ENCODE peak calls at places on chromosome 21, in seven cellular contexts. One of them, this sample, is unnamed.

GRCh38 chr21:34351786-34352241 is 12.0 kb upstream of the KCNE2 start:
- DNase-seq in H1: no peak
- DNase-seq in K562: peak
- DNase-seq in A549: peak
- DNase-seq in HepG2: peak
- DNase-seq in IMR-90: peak
- DNase-seq in GM12878: peak
- DNase-seq in this sample: peak

GRCh38 chr21:39153373-39153772 is 29.9 kb downstream of the PSMG1 start:
- DNase-seq in H1: no peak
- DNase-seq in K562: peak
- DNase-seq in A549: no peak
- DNase-seq in HepG2: no peak
- DNase-seq in IMR-90: no peak
- DNase-seq in GM12878: no peak
- DNase-seq in this sample: peak

GRCh38 chr21:34910396-34910795 is 138.7 kb downstream of the RUNX1 start:
- DNase-seq in H1: no peak
- DNase-seq in K562: no peak
- DNase-seq in A549: no peak
- DNase-seq in HepG2: peak
- DNase-seq in IMR-90: no peak
- DNase-seq in GM12878: no peak
- DNase-seq in this sample: no peak

GRCh38 chr21:45409466-45410150 is 4.6 kb downstream of the COL18A1 start:
- DNase-seq in H1: no peak
- DNase-seq in K562: peak
- DNase-seq in A549: no peak
- DNase-seq in HepG2: peak
- DNase-seq in IMR-90: no peak
- DNase-seq in GM12878: no peak
- DNase-seq in this sample: peak

GRCh38 chr21:34592573-34592972 is 22.3 kb downstream of the RCAN1 start:
- DNase-seq in H1: no peak
- DNase-seq in K562: no peak
- DNase-seq in A549: no peak
- DNase-seq in HepG2: no peak
- DNase-seq in IMR-90: no peak
- DNase-seq in GM12878: no peak
- DNase-seq in this sample: no peak

GRCh38 chr21:34560021-34560420 is 48.0 kb upstream of the KCNE1 start:
- DNase-seq in H1: no peak
- DNase-seq in K562: no peak
- DNase-seq in A549: no peak
- DNase-seq in HepG2: no peak
- DNase-seq in IMR-90: no peak
- DNase-seq in GM12878: no peak
- DNase-seq in this sample: no peak

GRCh38 chr21:39637197-39637970 is 24.6 kb downstream of the B3GALT5 start:
- DNase-seq in H1: no peak
- DNase-seq in K562: no peak
- DNase-seq in A549: no peak
- DNase-seq in HepG2: no peak
- DNase-seq in IMR-90: no peak
- DNase-seq in GM12878: no peak
- DNase-seq in this sample: no peak

GRCh38 chr21:42127164-42128125 is 56.3 kb downstream of the UMODL1 start:
- DNase-seq in H1: no peak
- DNase-seq in K562: no peak
- DNase-seq in A549: no peak
- DNase-seq in HepG2: no peak
- DNase-seq in IMR-90: no peak
- DNase-seq in GM12878: no peak
- DNase-seq in this sample: no peak

GRCh38 chr21:44578371-44579055 is 1.9 kb downstream of the KRTAP10-5 start:
- DNase-seq in H1: no peak
- DNase-seq in K562: no peak
- DNase-seq in A549: no peak
- DNase-seq in HepG2: no peak
- DNase-seq in IMR-90: no peak
- DNase-seq in GM12878: no peak
- DNase-seq in this sample: no peak

GRCh38 chr21:33268736-33269441 is 2.7 kb downstream of the IL10RB start:
- DNase-seq in H1: no peak
- DNase-seq in K562: no peak
- DNase-seq in A549: no peak
- DNase-seq in HepG2: peak
- DNase-seq in IMR-90: no peak
- DNase-seq in GM12878: peak
- DNase-seq in this sample: no peak

GRCh38 chr21:34967509-34968289 is 81.4 kb downstream of the RUNX1 start:
- DNase-seq in H1: no peak
- DNase-seq in K562: peak
- DNase-seq in A549: peak
- DNase-seq in HepG2: peak
- DNase-seq in IMR-90: peak
- DNase-seq in GM12878: no peak
- DNase-seq in this sample: no peak

GRCh38 chr21:37620401-37620800 is 253.8 kb downstream of the DYRK1A start:
- DNase-seq in H1: no peak
- DNase-seq in K562: no peak
- DNase-seq in A549: no peak
- DNase-seq in HepG2: no peak
- DNase-seq in IMR-90: no peak
- DNase-seq in GM12878: no peak
- DNase-seq in this sample: no peak

GRCh38 chr21:41367598-41368360 is 6.0 kb downstream of the MX2 start:
- DNase-seq in H1: no peak
- DNase-seq in K562: no peak
- DNase-seq in A549: no peak
- DNase-seq in HepG2: no peak
- DNase-seq in IMR-90: no peak
- DNase-seq in GM12878: peak
- DNase-seq in this sample: no peak

GRCh38 chr21:45644041-45644906 is 749 bp downstream of the PCBP3 start:
- DNase-seq in H1: no peak
- DNase-seq in K562: peak
- DNase-seq in A549: no peak
- DNase-seq in HepG2: no peak
- DNase-seq in IMR-90: no peak
- DNase-seq in GM12878: no peak
- DNase-seq in this sample: peak

DNA sequence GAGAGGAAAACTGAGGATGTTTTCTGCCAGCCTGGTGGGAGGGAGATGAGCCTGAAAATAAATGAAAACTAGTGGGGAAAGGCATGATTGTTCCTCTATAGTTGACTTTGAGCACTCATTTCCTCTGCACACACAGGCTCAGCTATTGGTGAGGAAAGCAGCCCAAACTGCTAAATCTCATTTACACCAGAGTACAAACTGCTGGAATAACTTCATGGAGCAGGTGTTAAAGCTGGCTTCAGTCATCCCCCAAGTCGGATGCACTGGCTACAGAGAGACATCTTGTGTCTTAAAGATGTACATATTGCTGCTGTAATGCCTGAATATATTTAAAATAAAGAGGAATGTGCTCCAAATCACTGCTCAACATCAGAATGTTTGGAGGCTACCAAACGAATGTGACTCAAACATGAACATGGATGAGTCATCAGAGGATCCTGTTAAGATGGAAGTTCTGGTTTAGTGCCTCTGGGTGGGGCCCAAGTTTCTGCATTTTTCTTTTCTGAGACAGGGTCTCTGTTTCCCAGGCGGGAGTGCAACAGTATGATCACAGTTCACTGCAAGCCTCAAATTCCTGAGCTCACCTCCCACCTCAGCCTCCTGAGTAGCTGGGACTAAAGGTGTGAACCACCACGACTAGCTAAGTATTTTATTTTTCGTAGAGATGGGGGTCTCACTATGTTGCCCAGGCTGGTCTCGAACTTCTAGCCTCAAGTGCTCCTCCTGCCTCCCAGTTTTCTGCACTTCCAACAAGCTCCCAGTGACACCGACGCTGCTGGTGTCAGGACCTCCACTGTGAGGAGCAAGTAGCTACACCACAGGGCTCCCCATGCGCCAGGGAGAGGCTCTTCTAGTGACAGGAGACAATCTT is 79.0 kb upstream of the KRTAP19-8 start:
- DNase-seq in H1: no peak
- DNase-seq in K562: no peak
- DNase-seq in A549: peak
- DNase-seq in HepG2: no peak
- DNase-seq in IMR-90: peak
- DNase-seq in GM12878: no peak
- DNase-seq in this sample: no peak
- H3K27ac ChIP-seq in H1: no peak
- H3K27ac ChIP-seq in K562: no peak
- H3K27ac ChIP-seq in A549: no peak
- H3K27ac ChIP-seq in HepG2: no peak
- H3K27ac ChIP-seq in IMR-90: peak
- H3K27ac ChIP-seq in GM12878: no peak
- H3K27ac ChIP-seq in this sample: peak

GRCh38 chr21:26457817-26458216 is 115.3 kb downstream of the CYYR1 start:
- DNase-seq in H1: no peak
- DNase-seq in K562: no peak
- DNase-seq in A549: no peak
- DNase-seq in HepG2: no peak
- DNase-seq in IMR-90: no peak
- DNase-seq in GM12878: no peak
- DNase-seq in this sample: no peak

GRCh38 chr21:26461500-26461899 is 111.6 kb downstream of the CYYR1 start:
- DNase-seq in H1: no peak
- DNase-seq in K562: no peak
- DNase-seq in A549: no peak
- DNase-seq in HepG2: no peak
- DNase-seq in IMR-90: no peak
- DNase-seq in GM12878: no peak
- DNase-seq in this sample: no peak

DNA sequence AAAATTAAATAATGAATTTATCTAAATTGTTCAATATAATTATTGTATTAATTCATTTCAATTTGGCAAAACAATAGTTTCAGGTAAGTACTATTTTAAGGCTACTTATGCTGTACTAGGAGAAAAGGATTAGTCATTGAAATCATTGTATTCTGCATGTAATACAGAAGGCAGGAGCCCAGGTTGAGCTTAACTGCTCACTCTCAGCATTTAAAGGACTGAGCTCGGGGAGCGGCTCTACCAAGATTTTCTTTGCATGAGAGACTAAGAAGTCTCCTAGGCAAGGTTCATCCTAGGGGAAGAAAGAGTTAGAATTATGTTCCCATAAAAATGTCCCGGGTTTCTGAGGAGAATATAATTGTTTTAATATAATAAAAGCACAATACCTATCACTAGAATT is 112.5 kb downstream of the CYYR1 start:
- DNase-seq in H1: no peak
- DNase-seq in K562: no peak
- DNase-seq in A549: no peak
- DNase-seq in HepG2: no peak
- DNase-seq in IMR-90: no peak
- DNase-seq in GM12878: no peak
- DNase-seq in this sample: no peak
- TF ChIP-seq USF2 in H1: no peak
- TF ChIP-seq USF2 in K562: no peak
- TF ChIP-seq USF2 in A549: no peak
- TF ChIP-seq USF2 in HepG2: no peak
- TF ChIP-seq USF2 in IMR-90: no peak
- TF ChIP-seq USF2 in GM12878: no peak
- TF ChIP-seq USF2 in this sample: no peak

DNA sequence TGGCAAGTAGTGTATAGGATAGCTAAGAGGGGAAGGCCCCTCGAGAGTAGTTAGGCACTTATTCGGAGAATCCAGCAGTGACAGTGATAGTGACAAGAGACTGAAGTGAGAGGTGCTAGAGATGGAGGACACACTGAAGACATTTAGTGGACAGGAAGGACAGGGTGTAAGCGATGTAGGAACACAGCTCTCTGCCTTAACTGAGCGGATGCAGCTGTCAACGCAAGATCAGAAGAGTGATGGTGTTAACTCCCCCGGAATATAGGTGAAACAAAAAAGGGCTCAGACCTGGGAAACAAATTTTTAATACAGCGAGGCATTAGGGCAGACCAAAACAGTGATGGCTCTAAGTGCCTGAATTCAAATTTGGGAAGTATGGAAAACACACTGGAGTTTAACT is 15.8 kb downstream of the SOD1 start:
- DNase-seq in H1: no peak
- DNase-seq in K562: peak
- DNase-seq in A549: no peak
- DNase-seq in HepG2: no peak
- DNase-seq in IMR-90: no peak
- DNase-seq in GM12878: no peak
- DNase-seq in this sample: no peak
- H3K4me2 ChIP-seq in H1: no peak
- H3K4me2 ChIP-seq in K562: no peak
- H3K4me2 ChIP-seq in A549: no peak
- H3K4me2 ChIP-seq in HepG2: no peak
- H3K4me2 ChIP-seq in IMR-90: no peak
- H3K4me2 ChIP-seq in GM12878: no peak
- H3K4me2 ChIP-seq in this sample: no peak

GRCh38 chr21:14693997-14694396 is 147.9 kb upstream of the SAMSN1 start:
- DNase-seq in H1: no peak
- DNase-seq in K562: peak
- DNase-seq in A549: no peak
- DNase-seq in HepG2: no peak
- DNase-seq in IMR-90: no peak
- DNase-seq in GM12878: no peak
- DNase-seq in this sample: no peak

GRCh38 chr21:14688412-14688811 is 142.3 kb upstream of the SAMSN1 start:
- DNase-seq in H1: no peak
- DNase-seq in K562: no peak
- DNase-seq in A549: no peak
- DNase-seq in HepG2: no peak
- DNase-seq in IMR-90: no peak
- DNase-seq in GM12878: peak
- DNase-seq in this sample: no peak

GRCh38 chr21:14691924-14692323 is 145.8 kb upstream of the SAMSN1 start:
- DNase-seq in H1: no peak
- DNase-seq in K562: no peak
- DNase-seq in A549: no peak
- DNase-seq in HepG2: no peak
- DNase-seq in IMR-90: no peak
- DNase-seq in GM12878: no peak
- DNase-seq in this sample: no peak

GRCh38 chr21:14687277-14687642 is 141.1 kb upstream of the SAMSN1 start:
- DNase-seq in H1: no peak
- DNase-seq in K562: no peak
- DNase-seq in A549: no peak
- DNase-seq in HepG2: no peak
- DNase-seq in IMR-90: no peak
- DNase-seq in GM12878: peak
- DNase-seq in this sample: no peak

DNA sequence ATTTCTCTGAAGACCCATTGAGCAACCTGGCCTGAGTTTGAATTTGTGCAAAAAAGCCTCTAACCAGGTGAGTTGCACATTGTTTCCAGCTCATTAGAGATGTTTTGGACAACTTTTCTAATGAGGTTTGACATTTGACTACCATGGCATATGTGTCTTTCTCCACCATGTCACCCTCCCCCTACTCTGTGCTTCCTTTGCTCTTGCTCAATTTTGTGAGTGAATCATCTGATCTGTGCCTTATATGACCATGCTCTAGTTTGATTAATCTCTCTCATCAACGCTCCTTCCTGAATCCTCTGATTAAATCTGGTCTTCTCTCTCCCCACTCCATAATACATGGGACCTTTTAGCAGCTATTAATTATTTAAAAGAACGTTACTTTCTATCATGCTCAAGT is 144.8 kb upstream of the SAMSN1 start:
- DNase-seq in H1: no peak
- DNase-seq in K562: no peak
- DNase-seq in A549: no peak
- DNase-seq in HepG2: no peak
- DNase-seq in IMR-90: no peak
- DNase-seq in GM12878: no peak
- DNase-seq in this sample: no peak
- H3K27ac ChIP-seq in H1: no peak
- H3K27ac ChIP-seq in K562: no peak
- H3K27ac ChIP-seq in A549: no peak
- H3K27ac ChIP-seq in HepG2: no peak
- H3K27ac ChIP-seq in IMR-90: no peak
- H3K27ac ChIP-seq in GM12878: no peak
- H3K27ac ChIP-seq in this sample: no peak

This sample was measured in SK-N-SH.